ENCODE peak calls at places on chromosomes 13 and 19, in four cellular contexts. O is heart left ventricle, J is tibial nerve, U is H9. G is an unnamed sample.

GRCh38 chr19:32865326-32865725 is 4.2 kb downstream of the SLC7A9 start:
- DNase-seq in O (no peak), J (no peak), U (no peak), G (no peak)

GRCh38 chr19:44653977-44654784 is 10.5 kb downstream of the PVR start:
- DNase-seq in O (peak), J (peak), U (peak), G (peak)

GRCh38 chr13:97302611-97303010 is 80.5 kb downstream of the MBNL2 start:
- DNase-seq in O (no peak), J (no peak), U (no peak), G (no peak)

GRCh38 chr19:38336638-38337359 is 1.2 kb downstream of the CATSPERG start:
- DNase-seq in O (peak), J (peak), U (peak), G (peak)

GRCh38 chr13:30394798-30395191 is 27.5 kb upstream of the UBE2L5 start:
- DNase-seq in O (no peak), J (no peak), U (no peak), G (no peak)

GRCh38 chr19:15288146-15288963 is 44.0 kb downstream of the BRD4 start:
- DNase-seq in O (no peak), J (peak), U (no peak), G (no peak)

GRCh38 chr13:42814868-42815267 is 33.5 kb downstream of the FAM216B start:
- DNase-seq in O (no peak), J (no peak), U (no peak), G (no peak)

GRCh38 chr19:46408611-46409039 is 4.7 kb downstream of the CCDC8 start:
- DNase-seq in O (peak), J (no peak), U (no peak), G (no peak)

GRCh38 chr19:10104665-10105221 is 1.4 kb upstream of the PPAN start:
- DNase-seq in O (no peak), J (no peak), U (no peak), G (peak)

GRCh38 chr13:100525453-100526298 is 62.9 kb downstream of the GGACT start:
- DNase-seq in O (no peak), J (no peak), U (no peak), G (no peak)

GRCh38 chr13:106143392-106143791 is 392.1 kb downstream of the EFNB2 start:
- DNase-seq in O (no peak), J (no peak), U (no peak), G (no peak)

GRCh38 chr13:73421310-73421912 is 362.6 kb downstream of the KLF5 start:
- DNase-seq in O (no peak), J (no peak), U (no peak), G (no peak)

GRCh38 chr13:27427663-27428062 is 3.2 kb downstream of the GTF3A start:
- DNase-seq in O (no peak), J (no peak), U (no peak), G (no peak)
- H3K27ac ChIP-seq in O (peak), J (no peak), U (no peak), G (peak)

DNA sequence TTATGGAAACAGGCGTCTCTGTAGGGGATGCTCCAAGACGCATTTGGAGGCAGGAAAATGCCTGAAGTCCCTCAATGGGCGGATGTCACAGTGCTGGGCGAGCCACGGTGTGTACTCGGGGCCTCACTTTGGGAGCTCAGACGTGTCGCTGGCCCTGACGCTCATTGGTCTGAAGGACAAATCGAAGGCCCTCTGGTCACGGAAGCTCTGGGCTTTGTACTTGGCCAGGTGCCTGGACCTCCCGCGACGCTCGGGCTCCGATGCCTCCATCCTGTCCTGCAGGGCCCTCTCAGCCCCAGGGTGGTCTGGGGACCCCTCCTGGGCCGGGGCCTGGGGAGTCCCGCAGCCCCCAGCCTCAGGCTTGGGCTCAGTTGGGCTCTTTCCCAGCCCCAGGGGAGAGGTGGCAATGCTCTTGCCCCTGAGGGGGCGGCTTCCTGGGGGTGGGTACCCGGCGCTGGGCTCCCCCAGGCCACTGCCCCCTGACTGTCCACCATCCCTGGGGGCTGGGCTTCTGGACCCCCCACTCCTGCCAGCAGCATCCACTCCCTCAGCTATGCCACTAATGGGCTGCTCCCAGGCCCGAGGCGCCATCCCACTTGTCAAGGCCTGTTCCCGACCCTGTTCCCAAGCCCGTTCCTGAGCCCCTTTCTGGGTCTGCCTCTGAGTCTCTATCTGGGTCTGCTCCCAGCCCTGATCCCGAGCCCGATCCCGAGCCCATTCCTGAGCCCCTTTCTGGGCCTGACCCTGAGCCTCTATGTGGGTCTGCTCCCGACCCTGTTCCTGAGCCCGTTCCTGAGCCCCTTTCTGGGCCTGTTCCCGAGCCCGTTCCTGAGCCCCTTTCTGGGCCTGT is 39.5 kb upstream of the GRTP1 start:
- DNase-seq in O (no peak), J (peak), U (peak), G (no peak)
- H3K27ac ChIP-seq in O (peak), J (no peak), U (no peak), G (no peak)

GRCh38 chr13:77584111-77584510 is 48.6 kb downstream of the SCEL start:
- DNase-seq in O (no peak), J (no peak), U (no peak), G (no peak)
- H3K27ac ChIP-seq in O (no peak), J (no peak), U (no peak), G (no peak)

GRCh38 chr19:5564930-5565329 is 2.8 kb downstream of the TINCR start:
- DNase-seq in O (no peak), J (no peak), U (no peak), G (no peak)
- H3K27ac ChIP-seq in O (no peak), J (no peak), U (no peak), G (no peak)

DNA sequence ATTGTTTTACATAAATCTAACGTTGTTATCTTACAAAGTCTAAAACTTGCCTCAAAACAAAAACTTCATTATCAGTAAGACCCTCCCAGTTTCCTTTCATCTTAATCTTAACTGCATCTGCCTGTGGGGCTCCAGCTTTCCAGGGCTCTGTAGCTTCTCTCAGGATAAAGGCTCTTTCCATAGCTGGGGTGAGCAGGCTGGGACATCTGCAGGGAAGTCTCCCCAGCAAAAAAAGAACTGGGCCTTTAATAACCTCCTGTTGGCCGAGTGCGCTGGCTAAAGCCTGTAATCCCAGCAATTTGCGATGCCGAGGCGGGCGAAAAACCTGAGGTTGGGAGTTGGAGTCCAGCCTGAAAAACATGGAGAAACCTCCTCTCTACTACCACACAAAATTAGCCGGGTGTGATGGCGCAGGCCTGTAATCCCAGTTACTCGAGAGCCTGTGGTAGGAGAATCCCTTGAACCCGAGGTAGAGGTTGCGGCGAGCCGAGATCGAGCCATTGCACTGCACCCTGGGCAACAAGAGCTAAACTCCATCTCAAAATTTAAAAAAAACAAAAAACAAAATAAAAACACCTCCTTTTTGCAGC is 142.9 kb downstream of the ZNF737 start:
- DNase-seq in O (no peak), J (no peak), U (no peak), G (no peak)
- H3K27ac ChIP-seq in O (peak), J (no peak), U (no peak), G (no peak)

G was measured in effector memory CD4-positive, alpha-beta T cell.